ENCODE peak calls at places on chromosomes 7 and 10, in five cellular contexts. C is neural crest cell, Q is GM13977, I is NCI-H1694, M is mammary epithelial cell. B is an unnamed sample.

GRCh38 chr10:80319725-80320290 is 30.4 kb upstream of the MAT1A start:
- DNase-seq in C (no peak), Q (no peak), I (no peak), M (no peak), B (no peak)

GRCh38 chr10:104085801-104086400 is at the start of gene COL17A1:
- DNase-seq in C (no peak), Q (no peak), I (no peak), M (peak), B (no peak)

GRCh38 chr10:74439213-74439612 is 288.2 kb downstream of the ADK start:
- DNase-seq in C (no peak), Q (no peak), I (no peak), M (no peak), B (no peak)

GRCh38 chr10:124994573-124995473 is 52.9 kb downstream of the ZRANB1 start:
- DNase-seq in C (no peak), Q (peak), I (no peak), M (no peak), B (no peak)

GRCh38 chr7:132191418-132191817 is 384.9 kb downstream of the PLXNA4 start:
- DNase-seq in C (no peak), Q (no peak), I (no peak), M (no peak), B (no peak)

GRCh38 chr7:127886248-127886647 is 145.0 kb downstream of the LRRC4 start:
- DNase-seq in C (no peak), Q (no peak), I (peak), M (no peak), B (no peak)

GRCh38 chr10:49609283-49610014 is 661 bp upstream of the SLC18A3 start:
- DNase-seq in C (peak), Q (no peak), I (peak), M (no peak), B (no peak)

GRCh38 chr10:21751341-21752310 is 217.6 kb downstream of the MLLT10 start:
- DNase-seq in C (no peak), Q (no peak), I (no peak), M (no peak), B (no peak)

GRCh38 chr7:108973075-108973474 is 403.4 kb downstream of the DNAJB9 start:
- DNase-seq in C (no peak), Q (no peak), I (peak), M (no peak), B (no peak)

GRCh38 chr7:100951888-100952560 is 2.7 kb downstream of the MUC3A start:
- DNase-seq in C (no peak), Q (peak), I (no peak), M (no peak), B (no peak)

GRCh38 chr7:113657603-113658002 is 261.2 kb downstream of the PPP1R3A start:
- DNase-seq in C (no peak), Q (no peak), I (no peak), M (no peak), B (no peak)

GRCh38 chr10:78255214-78255613 is 221.6 kb downstream of the RPS24 start:
- DNase-seq in C (no peak), Q (no peak), I (no peak), M (peak), B (no peak)

GRCh38 chr10:72328045-72328828 is 26.5 kb downstream of the DNAJB12 start:
- DNase-seq in C (peak), Q (no peak), I (no peak), M (no peak), B (no peak)

GRCh38 chr7:140197938-140198337 is 21.2 kb upstream of the KDM7A start:
- DNase-seq in C (no peak), Q (no peak), I (no peak), M (no peak), B (no peak)

GRCh38 chr10:121655254-121656142 is 57.3 kb upstream of the FGFR2 start:
- DNase-seq in C (no peak), Q (no peak), I (no peak), M (peak), B (no peak)